ENCODE peak calls at places on chromosomes 6 and 20, in nine cellular contexts. A is GM13977; T is COR-L47; Y is colonic mucosa; U is activated T-cell treated with anti-CD3 and anti-CD28 coated beads for 24 hours; J is activated CD4-positive, alpha-beta T cell treated with anti-CD3 and anti-CD28 coated beads, Interleukin-2, amount 10 ng/mL, durations not matched to agents 7 days and 5 days; B is cardiac fibroblast; E is KBM-7; Z is tibial artery. R is an unnamed sample.

GRCh38 chr6:131134220-131134831 is 941 bp upstream of the AKAP7 start:
- DNase-seq in U (no peak), J (no peak), B (no peak), T (no peak), E (no peak), Y (no peak), Z (no peak), A (no peak), R (no peak)

GRCh38 chr6:81023007-81023582 is 729.4 kb downstream of the TENT5A start:
- DNase-seq in J (no peak), B (peak; percentile 25), A (no peak), Y (no peak), U (no peak), E (peak; percentile 19), T (peak; percentile 4), Z (no peak), R (no peak)

GRCh38 chr20:47974234-47974878 is 189.1 kb upstream of the SULF2 start:
- DNase-seq in U (no peak), Y (no peak), T (no peak), E (no peak), Z (no peak), A (no peak), B (no peak), J (no peak), R (no peak)

GRCh38 chr6:145816392-145816791 is 1.8 kb upstream of the FBXO30 start:
- DNase-seq in B (no peak), U (no peak), Z (no peak), E (no peak), T (no peak), Y (no peak), A (no peak), J (no peak), R (no peak)

GRCh38 chr6:13935190-13935880 is 10.6 kb downstream of the RNF182 start:
- DNase-seq in B (no peak), Z (no peak), E (no peak), J (no peak), T (no peak), Y (no peak), A (no peak), U (no peak), R (no peak)

GRCh38 chr6:4133941-4134838 is 1.2 kb downstream of the ECI2 start:
- DNase-seq in U (peak; percentile 16), Z (peak; percentile 68), B (peak; percentile 18), Y (peak; percentile 52), T (peak; percentile 25), A (no peak), E (peak; percentile 41), J (peak; percentile 37), R (peak; percentile 49)

GRCh38 chr6:79702701-79703100 is 71.6 kb downstream of the SH3BGRL2 start:
- DNase-seq in A (no peak), J (peak; percentile 7), U (no peak), Z (no peak), T (no peak), Y (no peak), B (no peak), E (no peak), R (no peak)

GRCh38 chr20:57540889-57541288 is 15.9 kb upstream of the CTCFL start:
- DNase-seq in A (no peak), T (no peak), B (no peak), E (no peak), J (no peak), Z (peak; percentile 45), U (no peak), Y (peak; percentile 69), R (no peak)

GRCh38 chr6:101818056-101818455 is 424.5 kb downstream of the GRIK2 start:
- DNase-seq in E (no peak), T (no peak), Z (no peak), Y (no peak), B (no peak), A (no peak), J (no peak), U (no peak), R (no peak)

GRCh38 chr6:37019065-37019450 is 13.6 kb downstream of the FGD2 start:
- DNase-seq in T (peak; percentile 92), A (no peak), Y (no peak), J (no peak), B (no peak), U (no peak), Z (no peak), E (no peak), R (no peak)

GRCh38 chr6:108565893-108566292 is 5.2 kb downstream of the FOXO3 start:
- DNase-seq in B (peak; percentile 97), Z (peak; percentile 78), Y (peak; percentile 44), T (no peak), U (no peak), J (no peak), E (peak; percentile 87), A (no peak), R (peak; percentile 89)

GRCh38 chr6:63644668-63645326 is 9.2 kb downstream of the PHF3 start:
- DNase-seq in A (no peak), J (no peak), B (peak; percentile 27), T (no peak), Z (no peak), Y (no peak), E (no peak), U (no peak), R (no peak)

GRCh38 chr20:23269954-23270353 is 80.6 kb upstream of the NXT1 start:
- DNase-seq in Y (no peak), A (no peak), Z (no peak), U (no peak), T (no peak), E (no peak), B (peak; percentile 25), J (no peak), R (no peak)

GRCh38 chr6:106380407-106380806 is 19.9 kb downstream of the CRYBG1 start:
- DNase-seq in U (no peak), B (peak; percentile 59), A (no peak), Z (no peak), T (no peak), J (no peak), E (no peak), Y (no peak), R (no peak)

GRCh38 chr6:114432380-114432779 is 89.6 kb upstream of the HS3ST5 start:
- DNase-seq in U (no peak), Y (no peak), A (no peak), B (no peak), E (no peak), T (no peak), J (no peak), Z (no peak), R (peak; percentile 8)

R was measured in NAMALWA.